ENCODE peak calls at places on chromosomes 7 and 10, in six cellular contexts. S is left ventricle myocardium inferior; V is heart right ventricle; N is right lobe of liver; L is brain microvascular endothelial cell; U is CD4-positive, alpha-beta T cell. F is an unnamed sample.

GRCh38 chr10:27413831-27414348 is 90.2 kb upstream of the RAB18 start:
- DNase-seq in V (no peak), U (no peak), L (no peak), N (no peak), S (no peak), F (no peak)

GRCh38 chr10:67622506-67622905 is 73.5 kb downstream of the CTNNA3 start:
- DNase-seq in L (no peak), S (no peak), U (no peak), N (no peak), V (no peak), F (no peak)

GRCh38 chr7:131829911-131830310 is 273.5 kb upstream of the PODXL start:
- DNase-seq in N (no peak), V (no peak), S (peak), U (no peak), L (no peak), F (no peak)

GRCh38 chr7:95686109-95686508 is 86.2 kb upstream of the DYNC1I1 start:
- DNase-seq in N (peak), S (peak), V (peak), U (no peak), L (peak), F (peak)

GRCh38 chr7:17601921-17602320 is 303.5 kb downstream of the AHR start:
- DNase-seq in L (no peak), S (no peak), U (no peak), V (no peak), N (no peak), F (no peak)

GRCh38 chr10:88913157-88913556 is 33.1 kb downstream of the STAMBPL1 start:
- DNase-seq in L (no peak), U (no peak), S (no peak), V (no peak), N (no peak), F (no peak)

GRCh38 chr10:80289451-80290287 is at the start of gene MAT1A:
- DNase-seq in U (no peak), L (no peak), S (no peak), V (no peak), N (peak), F (peak)

GRCh38 chr10:113788604-113789083 is 37.2 kb downstream of the PLEKHS1 start:
- DNase-seq in V (no peak), N (no peak), L (peak), S (no peak), U (no peak), F (no peak)

GRCh38 chr7:101494602-101495329 is 132.1 kb downstream of the COL26A1 start:
- DNase-seq in N (no peak), U (no peak), S (no peak), V (no peak), L (no peak), F (no peak)

GRCh38 chr7:143005632-143006260 is 21.2 kb downstream of the OR9A2 start:
- DNase-seq in S (no peak), L (no peak), V (no peak), N (no peak), U (no peak), F (no peak)

GRCh38 chr7:7564323-7564780 is 2.3 kb upstream of the MIOS start:
- DNase-seq in S (no peak), N (no peak), L (peak), U (no peak), V (no peak), F (no peak)

GRCh38 chr10:3397231-3397630 is 224.6 kb upstream of the PITRM1 start:
- DNase-seq in N (no peak), L (peak), U (no peak), V (no peak), S (no peak), F (no peak)

GRCh38 chr7:139041378-139042053 is 5.7 kb upstream of the ZC3HAV1L start:
- DNase-seq in L (no peak), N (no peak), V (no peak), U (no peak), S (no peak), F (no peak)

DNA sequence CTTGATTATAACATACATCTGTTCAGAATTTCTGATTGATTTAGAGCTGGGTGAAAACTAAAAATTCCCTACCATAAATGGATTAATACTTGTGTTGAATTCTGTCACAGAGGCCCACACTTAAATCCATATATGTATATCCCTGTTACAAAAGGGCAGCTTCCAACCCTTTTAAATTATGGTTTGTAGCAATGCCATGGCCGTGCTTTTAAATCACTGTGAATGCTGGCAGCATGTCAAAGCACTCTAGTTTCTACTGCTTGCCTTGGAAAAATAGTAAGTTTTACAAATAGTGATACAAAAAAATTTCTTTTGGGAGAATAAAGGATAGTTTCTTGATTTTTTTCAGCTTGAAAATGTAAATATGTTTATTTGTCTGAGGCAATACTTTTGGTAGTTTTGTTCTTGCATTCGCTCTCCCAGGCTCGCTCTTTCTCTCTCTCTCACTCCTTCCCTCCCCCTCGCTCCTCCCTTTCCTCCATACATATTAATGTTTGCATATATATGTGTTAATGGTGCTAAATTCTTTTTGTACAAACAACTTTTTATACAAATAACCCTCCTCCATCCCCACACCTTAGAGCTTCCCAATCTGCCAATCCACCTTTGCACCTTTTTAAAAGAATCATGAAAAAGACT is 29.8 kb downstream of the TES start:
- DNase-seq in U (no peak), V (no peak), L (no peak), S (no peak), N (no peak), F (no peak)
- H3K27ac ChIP-seq in U (no peak), V (no peak), L (no peak), S (no peak), N (no peak), F (no peak)

GRCh38 chr7:130394421-130395188 is 14.3 kb downstream of the CPA1 start:
- DNase-seq in U (no peak), S (no peak), N (no peak), L (no peak), V (no peak), F (no peak)

GRCh38 chr7:130390486-130390885 is 10.2 kb downstream of the CPA1 start:
- DNase-seq in V (no peak), U (no peak), L (no peak), S (no peak), N (no peak), F (no peak)

GRCh38 chr7:130393799-130394411 is 13.6 kb downstream of the CPA1 start:
- DNase-seq in L (no peak), U (no peak), V (no peak), N (no peak), S (no peak), F (no peak)

GRCh38 chr7:130392456-130392860 is 12.2 kb downstream of the CPA1 start:
- DNase-seq in N (no peak), U (no peak), S (no peak), L (peak), V (no peak), F (no peak)

DNA sequence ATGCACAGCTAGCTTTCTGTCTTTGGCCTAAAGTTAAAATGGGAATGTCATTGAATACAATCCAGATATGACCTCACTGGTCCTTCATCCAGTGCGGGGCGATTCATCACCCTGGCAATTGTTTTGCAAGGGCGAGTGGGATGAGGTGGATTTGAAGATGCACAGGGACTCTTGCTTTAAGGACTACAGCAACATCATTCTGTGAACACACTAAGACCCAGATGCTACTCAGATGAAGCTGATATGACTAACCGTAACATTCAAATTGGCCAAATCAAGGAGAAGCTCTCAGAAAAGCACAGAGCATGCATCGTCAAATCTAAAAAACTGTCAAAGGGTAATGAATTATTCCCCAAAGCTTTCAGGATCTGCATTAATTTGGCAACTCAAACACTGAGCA is 12.8 kb downstream of the CPA1 start:
- DNase-seq in N (no peak), V (no peak), S (no peak), U (no peak), L (peak), F (no peak)
- H3K27ac ChIP-seq in N (no peak), V (no peak), S (peak), U (no peak), L (peak), F (no peak)

GRCh38 chr7:79452032-79452494 is 1.4 kb downstream of the MAGI2 start:
- DNase-seq in L (peak), N (peak), U (no peak), V (peak), S (peak), F (peak)

GRCh38 chr7:79452495-79453265 is 787 bp downstream of the MAGI2 start:
- DNase-seq in S (peak), V (peak), U (no peak), N (peak), L (peak), F (no peak)

GRCh38 chr7:79453558-79454324 is at the start of gene MAGI2:
- DNase-seq in U (no peak), L (peak), N (peak), S (peak), V (peak), F (peak)

GRCh38 chr7:79454325-79454960 is 976 bp upstream of the MAGI2 start:
- DNase-seq in V (peak), L (peak), S (peak), N (peak), U (no peak), F (no peak)

DNA sequence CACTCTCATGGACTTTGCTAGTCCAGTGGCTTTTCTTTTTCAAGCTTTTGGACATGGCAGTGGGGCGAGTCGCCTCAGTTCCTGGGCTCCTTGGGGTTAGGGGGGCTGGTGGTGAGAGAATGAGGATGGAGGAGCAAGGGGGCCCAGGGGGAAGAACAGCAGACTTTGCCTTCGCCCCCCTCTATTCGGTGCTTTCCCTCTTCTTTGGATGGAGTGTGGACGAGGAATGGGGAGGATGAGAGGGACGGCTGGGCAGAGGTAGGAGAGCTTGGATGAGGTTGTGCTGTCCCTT is 255 bp downstream of the MAGI2 start:
- DNase-seq in U (no peak), N (no peak), V (no peak), S (no peak), L (no peak), F (no peak)
- H3K27ac ChIP-seq in U (no peak), N (peak), V (peak), S (peak), L (peak), F (peak)

GRCh38 chr10:21172774-21173432 is 275.8 kb upstream of the NEBL start:
- DNase-seq in S (no peak), L (no peak), N (no peak), U (no peak), V (peak), F (no peak)
- H3K27ac ChIP-seq in S (peak), L (no peak), N (no peak), U (no peak), V (peak), F (peak)

F was measured in caudate nucleus.